ENCODE peak calls at places on chromosomes 3 and 15, in five cellular contexts. S is fibroblast of lung, Y is vagina, J is PC-3, X is MM.1S. N is an unnamed sample.

GRCh38 chr3:38648024-38648658 is 1.3 kb downstream of the SCN5A start:
- DNase-seq in J (no peak), S (no peak), Y (peak), X (no peak), N (peak)

GRCh38 chr3:46282696-46283095 is 40.4 kb downstream of the CCR3 start:
- DNase-seq in S (no peak), J (no peak), X (no peak), Y (no peak), N (no peak)

GRCh38 chr15:70324001-70324974 is 226.6 kb upstream of the TLE3 start:
- DNase-seq in J (peak), X (no peak), Y (peak), S (peak), N (no peak)

GRCh38 chr3:169676925-169677537 is 13.5 kb upstream of the MECOM start:
- DNase-seq in S (no peak), Y (no peak), J (no peak), X (no peak), N (no peak)

GRCh38 chr15:41932101-41932500 is 38.2 kb upstream of the SPTBN5 start:
- DNase-seq in J (no peak), Y (no peak), S (no peak), X (no peak), N (no peak)

GRCh38 chr3:160473978-160474377 is 24.4 kb upstream of the TRIM59 start:
- DNase-seq in Y (no peak), J (peak), X (no peak), S (peak), N (no peak)

GRCh38 chr3:188421836-188422540 is 268.0 kb downstream of the LPP start:
- DNase-seq in J (no peak), Y (no peak), X (peak), S (no peak), N (no peak)

GRCh38 chr3:188025555-188025954 is 128.4 kb upstream of the LPP start:
- DNase-seq in S (no peak), J (no peak), Y (no peak), X (no peak), N (no peak)

GRCh38 chr15:50463423-50464358 is 39.5 kb downstream of the USP8 start:
- DNase-seq in X (no peak), S (peak), J (no peak), Y (no peak), N (no peak)

GRCh38 chr3:164723396-164723795 is 354.9 kb downstream of the SI start:
- DNase-seq in Y (no peak), X (no peak), J (no peak), S (no peak), N (no peak)

GRCh38 chr15:77030042-77030927 is 35.4 kb downstream of the PSTPIP1 start:
- DNase-seq in Y (no peak), J (no peak), S (no peak), X (no peak), N (peak)

GRCh38 chr3:189297957-189298356 is 126.2 kb downstream of the TPRG1 start:
- DNase-seq in J (peak), S (no peak), Y (no peak), X (no peak), N (no peak)

GRCh38 chr15:59306520-59307163 is 66.0 kb downstream of the MYO1E start:
- DNase-seq in Y (no peak), X (no peak), J (peak), S (peak), N (peak)

GRCh38 chr3:143471705-143472104 is 352.1 kb downstream of the CHST2 start:
- DNase-seq in X (no peak), S (no peak), Y (no peak), J (no peak), N (no peak)

GRCh38 chr3:197002701-197003454 is 26.7 kb downstream of the MELTF start:
- DNase-seq in J (peak), X (peak), Y (no peak), S (peak), N (peak)

GRCh38 chr3:42827654-42828053 is 18.4 kb downstream of the ACKR2 start:
- DNase-seq in J (peak), X (no peak), S (no peak), Y (no peak), N (no peak)
- H3K27ac ChIP-seq in J (peak), X (no peak), S (no peak), Y (no peak), N (no peak)

GRCh38 chr15:92959219-92959618 is 59.1 kb downstream of the CHD2 start:
- DNase-seq in S (no peak), Y (no peak), X (no peak), J (no peak), N (no peak)

GRCh38 chr15:92960996-92961681 is 61.0 kb downstream of the CHD2 start:
- DNase-seq in S (peak), J (peak), X (no peak), Y (no peak), N (no peak)

GRCh38 chr15:92954578-92954977 is 54.5 kb downstream of the CHD2 start:
- DNase-seq in Y (no peak), X (no peak), J (peak), S (no peak), N (no peak)

GRCh38 chr15:92955706-92956105 is 55.6 kb downstream of the CHD2 start:
- DNase-seq in X (no peak), J (no peak), Y (no peak), S (no peak), N (no peak)

DNA sequence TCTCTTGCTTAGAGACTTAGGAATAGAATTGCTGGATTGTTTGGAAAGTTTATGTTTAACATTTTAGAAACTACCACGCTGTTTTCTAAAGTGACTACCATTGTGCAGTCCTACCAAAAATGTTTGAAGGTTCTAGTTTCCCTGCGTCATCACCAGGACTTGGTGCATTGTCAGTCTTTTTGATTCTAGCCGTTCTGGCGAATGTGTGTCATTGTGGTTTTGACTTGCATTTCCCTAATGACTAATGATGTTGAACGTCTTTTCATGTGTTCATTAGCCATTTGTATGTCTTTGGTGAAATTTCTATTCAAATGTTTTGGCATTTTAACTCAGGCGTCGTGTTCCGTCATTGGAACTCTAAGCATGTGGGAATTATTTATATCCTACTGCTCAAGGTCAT is 58.0 kb downstream of the CHD2 start:
- DNase-seq in S (peak), X (no peak), Y (no peak), J (no peak), N (no peak)
- H3K27ac ChIP-seq in S (no peak), X (no peak), Y (no peak), J (no peak), N (no peak)

GRCh38 chr3:141491929-141492328 is 5.1 kb downstream of the RASA2 start:
- DNase-seq in Y (no peak), J (no peak), S (no peak), X (no peak), N (no peak)
- H3K27ac ChIP-seq in Y (no peak), J (no peak), S (no peak), X (peak), N (no peak)

DNA sequence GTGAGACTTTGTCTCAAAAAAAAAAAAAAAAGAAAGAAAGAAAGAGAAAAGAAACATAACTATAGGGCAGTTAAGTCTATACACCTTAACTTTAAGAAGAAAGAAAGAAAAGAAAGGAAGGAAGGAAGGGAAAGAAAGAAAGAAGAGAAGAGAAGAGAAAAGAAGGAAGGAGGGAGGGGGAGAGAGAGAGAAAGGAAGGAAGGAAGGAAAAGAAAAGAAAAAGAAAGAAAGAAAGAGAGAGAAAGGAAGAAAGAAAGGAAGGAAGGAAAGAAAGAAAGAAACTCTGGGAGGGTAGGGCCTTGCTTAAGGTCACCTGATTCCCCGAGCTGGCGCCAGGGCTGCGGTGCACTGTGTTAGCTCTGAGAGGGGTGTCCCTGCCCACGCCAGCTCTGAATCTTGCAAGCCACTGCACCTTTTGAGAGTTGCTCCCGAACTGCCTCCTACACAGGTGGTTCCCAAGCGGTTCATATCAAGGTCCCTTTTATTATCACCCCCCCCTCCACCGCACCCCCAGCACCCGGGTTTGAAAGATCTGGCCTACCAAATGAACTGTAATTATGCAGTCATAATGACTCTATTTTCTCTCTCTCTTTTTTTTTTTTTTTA is 39.2 kb upstream of the VPS8 start:
- DNase-seq in X (no peak), S (no peak), J (no peak), Y (no peak), N (no peak)
- H3K27ac ChIP-seq in X (no peak), S (no peak), J (no peak), Y (peak), N (no peak)

DNA sequence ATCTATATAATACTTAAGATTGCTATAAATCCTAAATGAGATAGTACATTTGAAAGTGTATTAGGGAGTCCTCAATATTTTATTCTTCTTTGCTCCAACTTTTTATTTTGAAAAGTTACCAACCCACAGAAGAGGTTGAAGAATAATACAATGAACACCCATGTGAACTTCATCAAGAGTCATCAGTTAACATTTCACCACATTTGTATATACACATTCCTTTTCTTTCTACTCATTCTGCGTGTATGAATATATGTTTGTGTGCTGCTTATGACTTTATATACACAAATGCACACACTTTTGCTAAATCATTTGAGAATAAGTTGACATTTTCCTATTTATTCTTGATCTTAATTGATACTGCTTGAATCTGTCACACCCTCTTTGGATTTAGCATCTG is 193.3 kb upstream of the CGNL1 start:
- DNase-seq in Y (no peak), S (peak), J (no peak), X (no peak), N (no peak)
- H3K27ac ChIP-seq in Y (no peak), S (peak), J (no peak), X (no peak), N (no peak)

GRCh38 chr3:177753498-177754155 is 556.3 kb upstream of the TBL1XR1 start:
- DNase-seq in S (peak), Y (no peak), X (no peak), J (peak), N (peak)
- H3K27ac ChIP-seq in S (no peak), Y (no peak), X (no peak), J (peak), N (peak)

GRCh38 chr3:58411851-58412830 is 21.5 kb downstream of the PDHB start:
- DNase-seq in J (no peak), Y (no peak), X (no peak), S (no peak), N (no peak)
- H3K27ac ChIP-seq in J (no peak), Y (peak), X (no peak), S (no peak), N (no peak)

DNA sequence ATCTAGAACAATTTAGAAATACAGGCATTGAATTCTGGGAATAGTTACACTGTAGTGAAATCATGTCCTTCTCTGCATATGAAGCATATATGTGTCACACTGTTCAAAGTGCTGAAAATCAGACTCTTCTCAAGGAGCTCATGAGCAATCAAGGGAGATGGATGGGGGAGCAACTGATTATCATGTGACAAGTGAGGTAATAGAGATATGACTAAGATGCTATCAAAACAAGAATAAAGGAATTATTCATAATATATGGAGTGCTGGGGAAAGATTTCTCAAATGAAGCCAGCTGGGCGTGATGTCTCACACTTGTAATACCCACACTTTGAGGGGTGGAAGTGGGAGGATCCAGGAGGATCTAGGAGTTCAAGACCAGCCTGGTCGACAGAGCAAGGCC is 74.9 kb upstream of the CHRNB4 start:
- DNase-seq in S (peak), J (peak), Y (no peak), X (no peak), N (no peak)
- H3K27ac ChIP-seq in S (no peak), J (peak), Y (no peak), X (no peak), N (no peak)

N was measured in tibial artery.